ENCODE peak calls at places on chromosomes 16 and 17, in six cellular contexts. X is heart right ventricle; V is stimulated activated CD4-positive, alpha-beta T cell treated with anti-CD3 and anti-CD28 coated beads, TNF-alpha, amount 100 ng/mL, for 48 hours; T is GDM1; J is SJCRH30; H is stimulated activated CD8-positive, alpha-beta memory T cell treated with anti-CD3 and anti-CD28 coated beads, Interleukin-4, amount 100 ng/mL, for 1 hour. P is an unnamed sample.

GRCh38 chr17:21183468-21183867 is 30.5 kb downstream of the TMEM11 start:
- DNase-seq in H (no peak), J (peak), V (no peak), T (no peak), X (no peak), P (no peak)

GRCh38 chr17:1275962-1276736 is 3.3 kb upstream of the TRARG1 start:
- DNase-seq in X (peak), H (no peak), T (no peak), V (no peak), J (peak), P (no peak)

GRCh38 chr17:49984776-49985175 is 10.2 kb downstream of the DLX3 start:
- DNase-seq in V (no peak), T (no peak), H (no peak), J (no peak), X (no peak), P (no peak)

GRCh38 chr17:43135454-43135819 is 10.3 kb upstream of the BRCA1 start:
- DNase-seq in T (no peak), J (no peak), H (no peak), V (no peak), X (no peak), P (no peak)

GRCh38 chr17:57943140-57943539 is 12.1 kb downstream of the CUEDC1 start:
- DNase-seq in H (no peak), T (no peak), X (peak), V (no peak), J (no peak), P (no peak)

GRCh38 chr17:39243155-39243554 is 17.4 kb upstream of the STAC2 start:
- DNase-seq in T (no peak), H (no peak), X (no peak), V (no peak), J (no peak), P (no peak)

GRCh38 chr17:30256756-30257506 is 21.4 kb upstream of the SLC6A4 start:
- DNase-seq in X (no peak), V (no peak), H (no peak), J (no peak), T (no peak), P (no peak)

GRCh38 chr17:39664581-39665561 is at the start of gene TCAP:
- DNase-seq in H (no peak), J (no peak), X (peak), V (no peak), T (no peak), P (no peak)

GRCh38 chr17:64494121-64494520 is 2.7 kb downstream of the POLG2 start:
- DNase-seq in T (no peak), J (no peak), H (no peak), X (no peak), V (no peak), P (no peak)

GRCh38 chr16:57371494-57372371 is 557 bp upstream of the CX3CL1 start:
- DNase-seq in J (no peak), V (no peak), T (no peak), H (no peak), X (no peak), P (no peak)

GRCh38 chr17:67020293-67020766 is 24.0 kb upstream of the CACNG1 start:
- DNase-seq in X (no peak), T (no peak), H (no peak), V (no peak), J (no peak), P (no peak)

P was measured in esophagus squamous epithelium.